ENCODE peak calls at places on chromosomes 7 and 10, in eight cellular contexts. G is NCI-H460; Z is DND-41; S is midbrain; X is stimulated activated CD8-positive, alpha-beta memory T cell treated with anti-CD3 and anti-CD28 coated beads, Interleukin-4, amount 100 ng/mL, for 48 hours; W is RKO; Y is Panc1; V is anterior cingulate cortex. U is an unnamed sample.
A peak's percentile ranks its signal among the peaks of the same experiment; 100 is the strongest.

GRCh38 chr10:64091889-64092288 is 570.7 kb downstream of the REEP3 start:
- DNase-seq in G (peak; percentile 9), Z (no peak), S (peak; percentile 60), X (no peak), W (peak; percentile 29), Y (no peak), V (no peak), U (no peak)

GRCh38 chr10:71005337-71006305 is 117.3 kb upstream of the PCBD1 start:
- DNase-seq in G (no peak), Z (no peak), S (no peak), X (no peak), W (no peak), Y (no peak), V (no peak), U (peak; percentile 60)

GRCh38 chr7:126569402-126569801 is 683.3 kb downstream of the GRM8 start:
- DNase-seq in G (no peak), Z (peak; percentile 14), S (no peak), X (no peak), W (no peak), Y (no peak), V (no peak), U (no peak)

GRCh38 chr10:934746-935406 is 3.4 kb upstream of the LARP4B start:
- DNase-seq in G (no peak), Z (no peak), S (no peak), X (no peak), W (no peak), Y (no peak), V (no peak), U (no peak)

GRCh38 chr7:18590744-18591340 is 95.3 kb downstream of the HDAC9 start:
- DNase-seq in G (peak; percentile 46), Z (no peak), S (peak; percentile 42), X (no peak), W (peak; percentile 63), Y (peak; percentile 45), V (no peak), U (no peak)

GRCh38 chr10:120503695-120504094 is 46.7 kb downstream of the PLPP4 start:
- DNase-seq in G (no peak), Z (no peak), S (no peak), X (no peak), W (no peak), Y (no peak), V (no peak), U (no peak)

GRCh38 chr7:106425017-106425719 is 140.4 kb upstream of the NAMPT start:
- DNase-seq in G (peak; percentile 100), Z (no peak), S (peak; percentile 18), X (peak; percentile 82), W (peak; percentile 61), Y (peak; percentile 59), V (no peak), U (peak; percentile 86)

GRCh38 chr10:116995648-116996047 is 9.3 kb downstream of the SHTN1 start:
- DNase-seq in G (no peak), Z (no peak), S (no peak), X (no peak), W (no peak), Y (no peak), V (no peak), U (no peak)

GRCh38 chr7:34687529-34687928 is 29.5 kb downstream of the NPSR1 start:
- DNase-seq in G (no peak), Z (no peak), S (no peak), X (no peak), W (no peak), Y (no peak), V (no peak), U (no peak)

GRCh38 chr7:27774717-27775328 is 34.9 kb downstream of the TAX1BP1 start:
- DNase-seq in G (peak; percentile 34), Z (no peak), S (peak; percentile 44), X (no peak), W (peak; percentile 46), Y (peak; percentile 13), V (no peak), U (no peak)

GRCh38 chr10:21509391-21510217 is 15.9 kb downstream of the SKIDA1 start:
- DNase-seq in G (no peak), Z (no peak), S (peak; percentile 34), X (no peak), W (no peak), Y (no peak), V (no peak), U (no peak)

GRCh38 chr7:85554294-85554877 is 367.5 kb upstream of the SEMA3D start:
- DNase-seq in G (peak; percentile 54), Z (peak; percentile 15), S (peak; percentile 76), X (no peak), W (peak; percentile 75), Y (peak; percentile 50), V (no peak), U (no peak)

GRCh38 chr10:99966306-99966705 is 43.4 kb downstream of the DNMBP start:
- DNase-seq in G (no peak), Z (no peak), S (no peak), X (no peak), W (peak; percentile 38), Y (peak; percentile 87), V (no peak), U (no peak)

GRCh38 chr7:71132521-71133231 is 732 bp downstream of the GALNT17 start:
- DNase-seq in G (no peak), Z (no peak), S (no peak), X (no peak), W (no peak), Y (no peak), V (no peak), U (no peak)

U was measured in aorta.